ENCODE peak calls at places on chromosomes 3 and 15, in five cellular contexts. One of them, this sample, is unnamed.
A peak's percentile ranks its signal among the peaks of the same experiment; 100 is the strongest.

GRCh38 chr3:81888822-81889557 is 127.5 kb upstream of the GBE1 start:
- DNase-seq in uterus: no peak
- DNase-seq in testis: no peak
- DNase-seq in heart left ventricle: no peak
- DNase-seq in endodermal cell: no peak
- DNase-seq in this sample: no peak

GRCh38 chr3:72102057-72102711 is 317.2 kb upstream of the PROK2 start:
- DNase-seq in endodermal cell: no peak
- DNase-seq in heart left ventricle: no peak
- DNase-seq in uterus: no peak
- DNase-seq in testis: no peak
- DNase-seq in this sample: no peak

GRCh38 chr3:39473452-39474125 is 6.1 kb downstream of the MOBP start:
- DNase-seq in uterus: no peak
- DNase-seq in heart left ventricle: no peak
- DNase-seq in endodermal cell: peak; percentile 57
- DNase-seq in testis: no peak
- DNase-seq in this sample: no peak

GRCh38 chr3:33003308-33003707 is 51.9 kb downstream of the CCR4 start:
- DNase-seq in testis: no peak
- DNase-seq in heart left ventricle: no peak
- DNase-seq in uterus: no peak
- DNase-seq in endodermal cell: no peak
- DNase-seq in this sample: no peak

GRCh38 chr3:57464801-57465200 is 79.3 kb downstream of the DNAH12 start:
- DNase-seq in uterus: no peak
- DNase-seq in endodermal cell: no peak
- DNase-seq in heart left ventricle: no peak
- DNase-seq in testis: no peak
- DNase-seq in this sample: no peak

GRCh38 chr15:62756326-62756994 is 286.1 kb upstream of the TPM1 start:
- DNase-seq in endodermal cell: no peak
- DNase-seq in testis: no peak
- DNase-seq in uterus: no peak
- DNase-seq in heart left ventricle: no peak
- DNase-seq in this sample: no peak

GRCh38 chr15:76839173-76839572 is 66.0 kb downstream of the SCAPER start:
- DNase-seq in endodermal cell: no peak
- DNase-seq in heart left ventricle: no peak
- DNase-seq in testis: no peak
- DNase-seq in uterus: no peak
- DNase-seq in this sample: no peak

GRCh38 chr3:55951371-55951770 is 464.3 kb upstream of the WNT5A start:
- DNase-seq in endodermal cell: no peak
- DNase-seq in testis: no peak
- DNase-seq in heart left ventricle: no peak
- DNase-seq in uterus: no peak
- DNase-seq in this sample: peak; percentile 28

GRCh38 chr3:52023860-52024764 is 28.4 kb upstream of the RPL29 start:
- DNase-seq in uterus: no peak
- DNase-seq in heart left ventricle: peak; percentile 46
- DNase-seq in testis: no peak
- DNase-seq in endodermal cell: no peak
- DNase-seq in this sample: no peak

GRCh38 chr3:48518069-48518468 is 14.1 kb upstream of the SHISA5 start:
- DNase-seq in uterus: no peak
- DNase-seq in testis: no peak
- DNase-seq in endodermal cell: no peak
- DNase-seq in heart left ventricle: no peak
- DNase-seq in this sample: no peak

GRCh38 chr15:41891946-41892345 is 1.9 kb downstream of the SPTBN5 start:
- DNase-seq in heart left ventricle: peak; percentile 46
- DNase-seq in uterus: no peak
- DNase-seq in endodermal cell: no peak
- DNase-seq in testis: no peak
- DNase-seq in this sample: no peak

GRCh38 chr3:108102420-108103039 is 11.7 kb upstream of the CD47 start:
- DNase-seq in heart left ventricle: no peak
- DNase-seq in uterus: no peak
- DNase-seq in endodermal cell: no peak
- DNase-seq in testis: no peak
- DNase-seq in this sample: no peak

GRCh38 chr15:68504721-68505090 is 72.7 kb upstream of the ITGA11 start:
- DNase-seq in testis: no peak
- DNase-seq in endodermal cell: peak; percentile 58
- DNase-seq in heart left ventricle: no peak
- DNase-seq in uterus: no peak
- DNase-seq in this sample: peak; percentile 14

GRCh38 chr3:169112153-169112892 is 551.2 kb downstream of the MECOM start:
- DNase-seq in endodermal cell: no peak
- DNase-seq in testis: no peak
- DNase-seq in heart left ventricle: no peak
- DNase-seq in uterus: no peak
- DNase-seq in this sample: no peak

GRCh38 chr15:75749820-75750219 is 37.2 kb upstream of the CSPG4 start:
- DNase-seq in endodermal cell: peak; percentile 28
- DNase-seq in heart left ventricle: no peak
- DNase-seq in uterus: peak; percentile 7
- DNase-seq in testis: no peak
- DNase-seq in this sample: no peak

GRCh38 chr3:152760024-152760563 is 74.8 kb upstream of the P2RY1 start:
- DNase-seq in endodermal cell: no peak
- DNase-seq in heart left ventricle: no peak
- DNase-seq in testis: no peak
- DNase-seq in uterus: no peak
- DNase-seq in this sample: no peak

GRCh38 chr3:77475545-77475944 is 435.6 kb downstream of the ROBO2 start:
- DNase-seq in endodermal cell: no peak
- DNase-seq in heart left ventricle: no peak
- DNase-seq in uterus: no peak
- DNase-seq in testis: no peak
- DNase-seq in this sample: no peak

GRCh38 chr3:135895734-135896121 is 69.8 kb upstream of the PPP2R3A start:
- DNase-seq in heart left ventricle: no peak
- DNase-seq in testis: no peak
- DNase-seq in endodermal cell: no peak
- DNase-seq in uterus: no peak
- DNase-seq in this sample: no peak

GRCh38 chr3:31906182-31906581 is 74.9 kb downstream of the OSBPL10 start:
- DNase-seq in testis: no peak
- DNase-seq in endodermal cell: no peak
- DNase-seq in uterus: no peak
- DNase-seq in heart left ventricle: no peak
- DNase-seq in this sample: no peak

GRCh38 chr15:99441427-99441766 is 124.4 kb upstream of the MEF2A start:
- DNase-seq in endodermal cell: no peak
- DNase-seq in testis: no peak
- DNase-seq in heart left ventricle: no peak
- DNase-seq in uterus: no peak
- DNase-seq in this sample: no peak

GRCh38 chr3:50625131-50625878 is 8.4 kb downstream of the MAPKAPK3 start:
- DNase-seq in testis: no peak
- DNase-seq in uterus: no peak
- DNase-seq in endodermal cell: peak; percentile 72
- DNase-seq in heart left ventricle: no peak
- DNase-seq in this sample: peak; percentile 68

GRCh38 chr15:36775209-36775608 is 195.8 kb downstream of the CDIN1 start:
- DNase-seq in endodermal cell: no peak
- DNase-seq in uterus: no peak
- DNase-seq in heart left ventricle: no peak
- DNase-seq in testis: no peak
- DNase-seq in this sample: no peak

GRCh38 chr15:51382787-51383186 is 41.3 kb downstream of the GLDN start:
- DNase-seq in uterus: peak; percentile 21
- DNase-seq in endodermal cell: peak; percentile 86
- DNase-seq in testis: peak; percentile 65
- DNase-seq in heart left ventricle: no peak
- DNase-seq in this sample: peak; percentile 70

GRCh38 chr3:99249627-99250026 is 348.1 kb upstream of the DCBLD2 start:
- DNase-seq in uterus: no peak
- DNase-seq in heart left ventricle: no peak
- DNase-seq in testis: no peak
- DNase-seq in endodermal cell: no peak
- DNase-seq in this sample: no peak

GRCh38 chr3:71724584-71725278 is 471 bp downstream of the EIF4E3 start:
- DNase-seq in testis: peak; percentile 37
- DNase-seq in endodermal cell: peak; percentile 72
- DNase-seq in uterus: peak; percentile 46
- DNase-seq in heart left ventricle: peak; percentile 62
- DNase-seq in this sample: peak; percentile 55

GRCh38 chr15:38362355-38362754 is 91.6 kb upstream of the FAM98B start:
- DNase-seq in endodermal cell: no peak
- DNase-seq in heart left ventricle: no peak
- DNase-seq in testis: no peak
- DNase-seq in uterus: no peak
- DNase-seq in this sample: no peak

GRCh38 chr3:122642935-122643334 is 37.7 kb upstream of the PARP14 start:
- DNase-seq in heart left ventricle: no peak
- DNase-seq in endodermal cell: no peak
- DNase-seq in testis: no peak
- DNase-seq in uterus: no peak
- DNase-seq in this sample: no peak

GRCh38 chr15:95304116-95304873 is 1026.2 kb upstream of the NR2F2 start:
- DNase-seq in testis: peak; percentile 70
- DNase-seq in heart left ventricle: no peak
- DNase-seq in uterus: no peak
- DNase-seq in endodermal cell: no peak
- DNase-seq in this sample: no peak

GRCh38 chr15:95302809-95303208 is 1027.7 kb upstream of the NR2F2 start:
- DNase-seq in uterus: no peak
- DNase-seq in testis: no peak
- DNase-seq in heart left ventricle: no peak
- DNase-seq in endodermal cell: no peak
- DNase-seq in this sample: no peak

GRCh38 chr15:95304874-95305271 is 1025.6 kb upstream of the NR2F2 start:
- DNase-seq in uterus: no peak
- DNase-seq in heart left ventricle: no peak
- DNase-seq in endodermal cell: no peak
- DNase-seq in testis: no peak
- DNase-seq in this sample: no peak

GRCh38 chr15:95302206-95302605 is 1028.3 kb upstream of the NR2F2 start:
- DNase-seq in heart left ventricle: no peak
- DNase-seq in testis: no peak
- DNase-seq in endodermal cell: no peak
- DNase-seq in uterus: no peak
- DNase-seq in this sample: no peak

GRCh38 chr15:95303659-95304058 is 1026.8 kb upstream of the NR2F2 start:
- DNase-seq in endodermal cell: no peak
- DNase-seq in uterus: no peak
- DNase-seq in testis: no peak
- DNase-seq in heart left ventricle: no peak
- DNase-seq in this sample: no peak
- H3K27ac ChIP-seq in endodermal cell: no peak overlapping the region
- H3K27ac ChIP-seq in uterus: peak overlapping the region; percentile 88
- H3K27ac ChIP-seq in testis: peak overlapping the region; percentile 72
- H3K27ac ChIP-seq in heart left ventricle: peak overlapping the region; percentile 79
- H3K27ac ChIP-seq in this sample: no peak overlapping the region

DNA sequence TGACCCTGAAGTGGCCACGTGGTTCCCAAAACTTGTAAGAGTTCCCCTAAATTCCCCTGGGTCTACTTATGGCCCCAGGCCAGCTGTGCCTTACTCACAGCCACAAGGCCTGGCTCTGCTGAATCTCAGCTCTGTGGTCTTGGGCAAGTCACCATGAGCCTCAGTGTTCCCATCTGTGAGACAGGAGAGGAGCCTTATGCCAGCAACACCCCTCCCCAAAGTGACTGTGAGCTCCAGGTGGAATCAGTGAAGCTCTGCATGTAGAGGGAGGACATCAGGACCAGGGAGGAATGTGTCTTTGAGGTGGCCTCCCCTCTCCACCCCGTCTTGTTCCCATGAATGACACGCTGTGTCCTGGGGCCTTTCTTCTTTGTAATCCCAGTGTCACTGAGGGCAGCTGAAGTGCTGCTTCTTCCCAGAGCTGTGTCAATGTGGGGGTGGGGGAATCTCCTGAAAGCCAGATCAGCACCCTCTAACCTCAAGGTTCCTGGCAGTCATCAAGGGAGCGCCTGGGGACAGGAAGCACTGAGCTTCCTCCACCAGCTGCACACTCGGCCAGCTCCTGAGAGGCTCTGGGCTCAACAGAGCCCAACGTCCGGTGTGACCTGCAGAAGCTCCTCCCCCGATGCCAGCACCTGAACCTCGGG is 258.9 kb downstream of the UACA start:
- DNase-seq in endodermal cell: no peak
- DNase-seq in testis: peak; percentile 75
- DNase-seq in uterus: peak; percentile 37
- DNase-seq in heart left ventricle: peak; percentile 73
- DNase-seq in this sample: peak; percentile 85
- H3K36me3 ChIP-seq in endodermal cell: no peaks in the 10 kb centered on the region
- H3K36me3 ChIP-seq in testis: no peaks in the 10 kb centered on the region
- H3K36me3 ChIP-seq in uterus: no peaks in the 10 kb centered on the region
- H3K36me3 ChIP-seq in heart left ventricle: no peaks in the 10 kb centered on the region
- H3K36me3 ChIP-seq in this sample: no peaks in the 10 kb centered on the region

DNA sequence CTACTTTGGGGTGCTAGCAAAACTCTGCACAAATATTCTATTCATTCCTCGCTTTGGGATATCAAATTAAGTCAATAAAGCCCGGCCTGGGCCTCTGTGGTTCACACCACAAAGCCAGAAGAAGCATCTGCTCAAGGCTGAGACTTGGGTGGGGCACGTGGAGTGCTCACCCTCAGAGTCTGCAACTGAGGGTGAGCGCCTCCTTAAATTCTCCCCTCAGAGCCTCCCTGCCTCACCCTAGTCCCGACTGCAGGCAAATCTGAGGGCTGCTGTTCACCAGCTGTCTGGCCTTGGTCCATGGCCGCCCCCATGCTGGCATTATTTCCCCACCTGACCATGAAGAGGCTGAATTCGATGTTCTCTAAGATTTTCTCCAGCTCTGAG is 1.7 kb upstream of the MEGF11 start:
- DNase-seq in heart left ventricle: no peak
- DNase-seq in testis: no peak
- DNase-seq in uterus: no peak
- DNase-seq in endodermal cell: no peak
- DNase-seq in this sample: no peak
- H3K27me3 ChIP-seq in heart left ventricle: peaks cover 74% of the 10 kb centered on the region
- H3K27me3 ChIP-seq in testis: no peaks in the 10 kb centered on the region
- H3K27me3 ChIP-seq in uterus: peaks cover 3% of the 10 kb centered on the region
- H3K27me3 ChIP-seq in endodermal cell: peaks cover 79% of the 10 kb centered on the region
- H3K27me3 ChIP-seq in this sample: peaks cover 24% of the 10 kb centered on the region

DNA sequence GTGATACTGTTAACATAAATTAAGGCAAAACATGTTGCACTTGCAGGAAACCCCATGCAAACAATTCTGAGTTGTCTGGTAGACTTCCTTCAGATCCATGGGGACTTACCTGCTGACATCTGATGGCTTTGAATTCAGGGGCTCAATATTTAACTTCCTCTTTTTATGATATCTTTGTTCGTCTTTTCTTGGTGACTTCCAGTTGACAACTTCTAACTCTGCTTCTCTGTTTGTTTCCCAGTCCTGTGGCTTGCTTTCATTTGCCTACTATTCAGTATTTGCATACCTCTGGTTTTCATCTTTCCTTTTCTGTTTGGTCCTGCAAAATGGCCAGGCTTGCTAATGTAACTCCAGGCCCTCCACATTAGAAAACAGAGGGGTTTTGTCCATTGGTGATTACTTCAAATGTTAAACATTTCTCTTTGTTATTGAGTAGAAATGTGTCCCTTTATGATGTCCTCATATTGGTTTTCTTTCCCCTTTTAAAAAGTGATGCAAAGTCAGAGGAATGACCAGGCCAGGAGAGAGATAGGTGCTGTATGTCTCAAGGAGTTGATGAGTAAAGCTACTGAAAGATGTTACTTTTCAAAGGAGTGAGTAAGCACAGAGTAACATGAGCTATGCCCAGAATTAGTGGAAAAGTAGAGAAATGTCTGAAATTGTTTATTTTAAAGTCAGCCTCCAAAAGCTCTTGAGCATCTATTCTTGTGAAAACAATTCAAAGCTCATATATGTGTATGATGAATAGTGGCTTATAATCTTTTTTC is 335.9 kb downstream of the LPP start:
- DNase-seq in endodermal cell: no peak
- DNase-seq in uterus: no peak
- DNase-seq in testis: no peak
- DNase-seq in heart left ventricle: no peak
- DNase-seq in this sample: no peak
- H3K27ac ChIP-seq in endodermal cell: no peak overlapping the region
- H3K27ac ChIP-seq in uterus: no peak overlapping the region
- H3K27ac ChIP-seq in testis: no peak overlapping the region
- H3K27ac ChIP-seq in heart left ventricle: no peak overlapping the region
- H3K27ac ChIP-seq in this sample: no peak overlapping the region

This sample was measured in WERI-Rb-1.